ENCODE peak calls at places on chromosomes 16 and 17, in seven cellular contexts. H, B, M, S, J, Z and R are unnamed samples.

GRCh38 chr17:9924735-9925191 is 19.7 kb upstream of the RCVRN start:
- DNase-seq in J (no peak), S (no peak), H (peak), B (peak), Z (peak), M (peak), R (peak)

GRCh38 chr16:9007177-9007794 is 43.6 kb upstream of the USP7 start:
- DNase-seq in J (no peak), S (no peak), Z (peak), H (peak), M (peak), B (peak), R (no peak)

GRCh38 chr16:67021321-67021720 is 7.6 kb upstream of the CBFB start:
- DNase-seq in M (no peak), Z (no peak), H (no peak), J (no peak), S (no peak), B (no peak), R (no peak)

GRCh38 chr17:78355701-78356100 is 4.2 kb downstream of the SOCS3 start:
- DNase-seq in S (no peak), B (no peak), J (no peak), Z (no peak), H (no peak), M (no peak), R (no peak)

GRCh38 chr17:1882836-1883235 is 53.0 kb downstream of the RPA1 start:
- DNase-seq in B (peak), M (peak), J (no peak), Z (peak), S (no peak), H (no peak), R (no peak)

GRCh38 chr16:12944300-12944699 is 42.9 kb downstream of the SHISA9 start:
- DNase-seq in Z (no peak), H (no peak), J (no peak), B (no peak), S (no peak), M (no peak), R (no peak)

GRCh38 chr17:81398170-81398854 is 3.1 kb downstream of the BAHCC1 start:
- DNase-seq in Z (peak), S (peak), J (no peak), H (no peak), B (peak), M (peak), R (no peak)

GRCh38 chr17:62704381-62704971 is 77.0 kb downstream of the MRC2 start:
- DNase-seq in B (peak), J (peak), H (no peak), Z (peak), S (no peak), M (no peak), R (peak)

GRCh38 chr17:80827646-80828643 is 163.7 kb upstream of the CHMP6 start:
- DNase-seq in M (no peak), H (no peak), B (no peak), S (no peak), Z (peak), J (no peak), R (no peak)

GRCh38 chr17:3569534-3570137 is 12.0 kb upstream of the TRPV3 start:
- DNase-seq in J (no peak), Z (no peak), M (no peak), S (no peak), B (no peak), H (no peak), R (no peak)

GRCh38 chr16:88921603-88921995 is 55.1 kb upstream of the PABPN1L start:
- DNase-seq in S (no peak), M (no peak), J (no peak), Z (no peak), B (no peak), H (no peak), R (no peak)

GRCh38 chr16:77297996-77298637 is 98.9 kb downstream of the SYCE1L start:
- DNase-seq in H (peak), M (peak), Z (no peak), B (no peak), J (no peak), S (no peak), R (no peak)

GRCh38 chr17:44915321-44915726 is at the start of gene GFAP:
- DNase-seq in B (no peak), Z (no peak), S (peak), J (peak), M (no peak), H (no peak), R (peak)

GRCh38 chr16:74448990-74449389 is 27.7 kb upstream of the CLEC18B start:
- DNase-seq in M (peak), B (peak), S (peak), Z (no peak), H (peak), J (no peak), R (no peak)

GRCh38 chr16:9099131-9099625 is 7.7 kb downstream of the HAPSTR1 start:
- DNase-seq in B (no peak), S (no peak), M (peak), J (no peak), H (peak), Z (no peak), R (no peak)

GRCh38 chr16:4511441-4512082 is 27.0 kb downstream of the CDIP1 start:
- DNase-seq in M (peak), S (peak), B (peak), J (peak), H (peak), Z (peak), R (peak)

GRCh38 chr17:80427366-80428282 is 12.7 kb downstream of the ENDOV start:
- DNase-seq in Z (no peak), J (no peak), S (no peak), B (no peak), H (no peak), M (no peak), R (no peak)

GRCh38 chr17:81074875-81075274 is 39.9 kb downstream of the BAIAP2 start:
- DNase-seq in H (no peak), J (no peak), S (no peak), B (peak), Z (no peak), M (no peak), R (peak)

GRCh38 chr16:65964752-65965151 is 401.7 kb upstream of the CDH5 start:
- DNase-seq in M (no peak), H (no peak), S (no peak), J (no peak), Z (no peak), B (no peak), R (no peak)

GRCh38 chr16:2023098-2023925 is 3.4 kb upstream of the NHERF2 start:
- DNase-seq in S (peak), Z (peak), M (peak), J (peak), H (peak), B (peak), R (peak)

GRCh38 chr17:80219013-80219776 is 938 bp downstream of the SGSH start:
- DNase-seq in Z (no peak), B (peak), J (no peak), M (peak), S (peak), H (peak), R (peak)

GRCh38 chr16:84829168-84829965 is 9.6 kb downstream of the CRISPLD2 start:
- DNase-seq in H (no peak), S (no peak), J (no peak), B (peak), Z (no peak), M (peak), R (no peak)

GRCh38 chr17:72267601-72268000 is 146.8 kb downstream of the SOX9 start:
- DNase-seq in M (no peak), J (no peak), B (no peak), H (no peak), Z (no peak), S (no peak), R (no peak)

GRCh38 chr17:57408064-57408811 is 151.9 kb downstream of the MSI2 start:
- DNase-seq in S (no peak), B (no peak), M (peak), Z (peak), H (no peak), J (peak), R (no peak)

GRCh38 chr16:23015580-23015979 is 133.7 kb downstream of the USP31 start:
- DNase-seq in M (no peak), H (no peak), J (no peak), Z (no peak), B (no peak), S (no peak), R (no peak)

GRCh38 chr17:8944748-8945147 is 20.8 kb downstream of the PIK3R5 start:
- DNase-seq in Z (no peak), H (no peak), S (no peak), B (no peak), M (no peak), J (no peak), R (no peak)

GRCh38 chr16:59060212-59060611 is 326.1 kb upstream of the GOT2 start:
- DNase-seq in H (peak), S (no peak), Z (no peak), M (no peak), B (peak), J (no peak), R (no peak)

GRCh38 chr16:65655802-65656201 is 533.9 kb upstream of the CDH11 start:
- DNase-seq in H (no peak), B (no peak), J (no peak), Z (no peak), S (no peak), M (no peak), R (no peak)

GRCh38 chr16:57579361-57579665 is 36.9 kb downstream of the ADGRG5 start:
- DNase-seq in S (no peak), Z (no peak), H (no peak), J (no peak), M (no peak), B (no peak), R (no peak)

GRCh38 chr16:53664724-53665345 is 38.8 kb downstream of the RPGRIP1L start:
- DNase-seq in M (peak), Z (no peak), S (peak), H (peak), B (peak), J (no peak), R (no peak)

GRCh38 chr16:73053379-73054130 is 5.6 kb upstream of the ZFHX3 start:
- DNase-seq in M (no peak), B (no peak), H (peak), Z (no peak), S (no peak), J (no peak), R (no peak)

GRCh38 chr16:67935096-67935401 is 1.6 kb downstream of the PSMB10 start:
- DNase-seq in B (no peak), Z (no peak), J (no peak), S (peak), M (no peak), H (no peak), R (no peak)

GRCh38 chr16:27107185-27107592 is 40.5 kb downstream of the C16orf82 start:
- DNase-seq in B (no peak), Z (no peak), S (no peak), M (no peak), J (no peak), H (no peak), R (no peak)